ENCODE peak calls at places on chromosomes 12 and 14, in ten cellular contexts. O is psoas muscle; X is Caco-2; D is mesendoderm; E is sigmoid colon; U is effector memory CD4-positive, alpha-beta T cell; K is brain microvascular endothelial cell; Z is fibroblast of lung; H is left ventricle myocardium inferior; P is GM23338. W is an unnamed sample. For H3K27me3, the result is how much of the 10 kb centered on the place peaks cover.

GRCh38 chr12:16299403-16299802 is 21.9 kb upstream of the SLC15A5 start:
- DNase-seq in O (no peak), X (no peak), D (no peak), E (no peak), U (no peak), K (no peak), Z (peak), H (no peak), P (no peak), W (no peak)

GRCh38 chr14:87156878-87157277 is 836.1 kb downstream of the GALC start:
- DNase-seq in O (no peak), X (no peak), D (peak), E (no peak), U (no peak), K (no peak), Z (no peak), H (no peak), P (peak), W (no peak)

GRCh38 chr14:32224731-32225377 is 21.8 kb upstream of the RNU6-8 start:
- DNase-seq in O (peak), X (peak), D (peak), E (peak), U (no peak), K (peak), Z (peak), H (no peak), P (peak), W (peak)

GRCh38 chr14:96030136-96030760 is 8.9 kb upstream of the C14orf132 start:
- DNase-seq in O (no peak), X (no peak), D (no peak), E (no peak), U (no peak), K (no peak), Z (no peak), H (no peak), P (no peak), W (no peak)

GRCh38 chr12:40011775-40012129 is 94.1 kb downstream of the SLC2A13 start:
- DNase-seq in O (no peak), X (no peak), D (no peak), E (no peak), U (no peak), K (no peak), Z (no peak), H (no peak), P (no peak), W (no peak)

GRCh38 chr14:88476825-88477224 is 78.0 kb downstream of the PTPN21 start:
- DNase-seq in O (no peak), X (no peak), D (no peak), E (no peak), U (no peak), K (no peak), Z (no peak), H (no peak), P (no peak), W (no peak)

GRCh38 chr14:22088614-22089359 is 415.2 kb upstream of the OR4E1 start:
- DNase-seq in O (no peak), X (no peak), D (no peak), E (no peak), U (no peak), K (peak), Z (peak), H (no peak), P (no peak), W (peak)

GRCh38 chr12:48131517-48131916 is 12.4 kb downstream of the PFKM start:
- DNase-seq in O (no peak), X (no peak), D (no peak), E (no peak), U (no peak), K (no peak), Z (no peak), H (no peak), P (no peak), W (no peak)

GRCh38 chr14:77407158-77407557 is 16.2 kb downstream of the NOXRED1 start:
- DNase-seq in O (no peak), X (no peak), D (no peak), E (no peak), U (no peak), K (no peak), Z (peak), H (no peak), P (no peak), W (no peak)

GRCh38 chr12:92775416-92775815 is 72.6 kb downstream of the PLEKHG7 start:
- DNase-seq in O (no peak), X (no peak), D (no peak), E (no peak), U (no peak), K (no peak), Z (no peak), H (no peak), P (no peak), W (no peak)

GRCh38 chr14:90871605-90872233 is 55.5 kb upstream of the TTC7B start:
- DNase-seq in O (no peak), X (no peak), D (no peak), E (no peak), U (no peak), K (no peak), Z (peak), H (no peak), P (no peak), W (peak)

GRCh38 chr14:73059326-73059725 is 992 bp downstream of the RBM25 start:
- DNase-seq in O (no peak), X (no peak), D (no peak), E (no peak), U (no peak), K (no peak), Z (peak), H (no peak), P (no peak), W (peak)

GRCh38 chr14:103706551-103707328 is 8.5 kb downstream of the XRCC3 start:
- DNase-seq in O (peak), X (no peak), D (no peak), E (no peak), U (no peak), K (no peak), Z (no peak), H (no peak), P (no peak), W (no peak)

GRCh38 chr12:1946311-1946710 is 27.9 kb upstream of the CACNA2D4 start:
- DNase-seq in O (no peak), X (no peak), D (no peak), E (no peak), U (no peak), K (no peak), Z (peak), H (no peak), P (no peak), W (no peak)

GRCh38 chr12:124655317-124656213 is 88.2 kb upstream of the NCOR2 start:
- DNase-seq in O (peak), X (no peak), D (peak), E (peak), U (no peak), K (peak), Z (peak), H (peak), P (peak), W (peak)

GRCh38 chr12:104520242-104520900 is 63.6 kb downstream of the CHST11 start:
- DNase-seq in O (no peak), X (no peak), D (peak), E (no peak), U (no peak), K (no peak), Z (no peak), H (no peak), P (no peak), W (no peak)

GRCh38 chr12:57759360-57759980 is 4.6 kb downstream of the MARCHF9 start:
- DNase-seq in O (no peak), X (no peak), D (peak), E (no peak), U (no peak), K (no peak), Z (peak), H (no peak), P (peak), W (peak)

GRCh38 chr12:42482086-42482819 is 107.3 kb downstream of the PRICKLE1 start:
- DNase-seq in O (peak), X (no peak), D (no peak), E (peak), U (no peak), K (peak), Z (peak), H (peak), P (no peak), W (peak)
- H3K27me3 ChIP-seq in O (under half), X (under half), D (under half), E (under half), U (under half), K (under half), Z (under half), H (under half), P (under half), W (under half)

GRCh38 chr12:113065126-113066007 is 8.8 kb downstream of the DTX1 start:
- DNase-seq in O (peak), X (no peak), D (peak), E (no peak), U (no peak), K (no peak), Z (no peak), H (no peak), P (peak), W (no peak)

GRCh38 chr12:113062502-113063395 is 6.2 kb downstream of the DTX1 start:
- DNase-seq in O (no peak), X (no peak), D (no peak), E (no peak), U (no peak), K (no peak), Z (no peak), H (no peak), P (no peak), W (no peak)

GRCh38 chr12:113063396-113064350 is 7.1 kb downstream of the DTX1 start:
- DNase-seq in O (no peak), X (no peak), D (no peak), E (no peak), U (no peak), K (no peak), Z (no peak), H (no peak), P (no peak), W (no peak)

GRCh38 chr12:113066806-113067400 is 10.4 kb downstream of the DTX1 start:
- DNase-seq in O (no peak), X (no peak), D (no peak), E (no peak), U (no peak), K (no peak), Z (no peak), H (no peak), P (no peak), W (no peak)

GRCh38 chr12:113064395-113065125 is 8.0 kb downstream of the DTX1 start:
- DNase-seq in O (no peak), X (no peak), D (no peak), E (no peak), U (no peak), K (no peak), Z (no peak), H (no peak), P (no peak), W (no peak)
- H3K4me3 ChIP-seq in O (no peak), X (no peak), D (no peak), E (no peak), U (no peak), K (no peak), Z (no peak), H (no peak), P (peak), W (no peak)

DNA sequence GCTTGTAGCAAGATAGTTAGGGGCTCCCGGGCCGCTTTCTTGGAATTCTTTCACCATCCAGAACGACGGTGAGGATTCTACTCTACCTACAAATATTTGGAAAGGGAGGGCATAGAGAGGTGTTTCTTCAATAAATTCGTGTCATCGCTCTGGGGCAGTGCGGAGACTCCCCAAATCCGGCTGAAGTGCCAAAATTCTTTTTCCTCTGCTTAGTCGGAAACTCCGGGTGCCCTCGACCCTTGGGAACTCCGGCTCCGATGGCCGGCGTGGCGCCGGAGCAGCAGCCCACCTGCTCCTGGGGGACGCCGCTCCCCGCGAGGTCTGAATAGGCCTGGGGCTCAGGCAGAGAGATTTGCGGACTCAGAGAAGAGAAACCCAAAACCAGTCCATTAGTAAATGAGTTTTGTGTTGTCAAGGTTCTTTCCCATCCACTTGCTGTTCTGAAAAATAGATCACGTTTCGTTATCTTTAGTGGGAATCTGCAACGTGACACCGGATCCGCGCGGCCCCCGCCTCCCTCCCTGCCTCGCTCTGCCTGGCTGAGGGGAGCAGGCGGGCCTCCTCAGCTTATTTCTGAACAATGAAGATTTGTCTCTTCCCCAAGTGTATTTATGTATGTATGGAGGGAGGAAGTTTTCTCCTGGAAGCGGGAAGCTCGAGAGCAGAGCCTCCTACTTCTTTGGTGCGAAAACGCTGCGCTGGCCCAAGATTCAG is 3.6 kb upstream of the SIX1 start:
- DNase-seq in O (no peak), X (no peak), D (no peak), E (no peak), U (no peak), K (no peak), Z (no peak), H (no peak), P (peak), W (no peak)
- H3K27me3 ChIP-seq in O (under half), X (under half), D (half or more), E (half or more), U (half or more), K (under half), Z (half or more), H (half or more), P (half or more), W (under half)

DNA sequence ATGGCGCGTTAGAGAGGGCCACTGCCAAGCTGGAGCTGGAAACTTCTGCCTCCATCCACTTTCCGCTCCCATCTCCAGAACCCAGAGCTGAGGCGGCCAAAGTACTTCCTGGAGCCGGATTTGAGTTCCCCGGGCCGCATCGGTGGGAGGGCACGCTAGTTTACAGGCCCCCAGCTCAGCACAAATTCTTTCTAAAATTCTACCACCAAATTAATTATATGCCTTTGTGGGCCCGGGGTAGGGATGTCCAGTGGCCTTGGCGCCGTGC is 3.7 kb downstream of the RFX4 start:
- DNase-seq in O (no peak), X (no peak), D (peak), E (no peak), U (no peak), K (no peak), Z (no peak), H (no peak), P (peak), W (no peak)
- H3K4me3 ChIP-seq in O (peak), X (no peak), D (no peak), E (no peak), U (no peak), K (no peak), Z (no peak), H (peak), P (peak), W (no peak)

DNA sequence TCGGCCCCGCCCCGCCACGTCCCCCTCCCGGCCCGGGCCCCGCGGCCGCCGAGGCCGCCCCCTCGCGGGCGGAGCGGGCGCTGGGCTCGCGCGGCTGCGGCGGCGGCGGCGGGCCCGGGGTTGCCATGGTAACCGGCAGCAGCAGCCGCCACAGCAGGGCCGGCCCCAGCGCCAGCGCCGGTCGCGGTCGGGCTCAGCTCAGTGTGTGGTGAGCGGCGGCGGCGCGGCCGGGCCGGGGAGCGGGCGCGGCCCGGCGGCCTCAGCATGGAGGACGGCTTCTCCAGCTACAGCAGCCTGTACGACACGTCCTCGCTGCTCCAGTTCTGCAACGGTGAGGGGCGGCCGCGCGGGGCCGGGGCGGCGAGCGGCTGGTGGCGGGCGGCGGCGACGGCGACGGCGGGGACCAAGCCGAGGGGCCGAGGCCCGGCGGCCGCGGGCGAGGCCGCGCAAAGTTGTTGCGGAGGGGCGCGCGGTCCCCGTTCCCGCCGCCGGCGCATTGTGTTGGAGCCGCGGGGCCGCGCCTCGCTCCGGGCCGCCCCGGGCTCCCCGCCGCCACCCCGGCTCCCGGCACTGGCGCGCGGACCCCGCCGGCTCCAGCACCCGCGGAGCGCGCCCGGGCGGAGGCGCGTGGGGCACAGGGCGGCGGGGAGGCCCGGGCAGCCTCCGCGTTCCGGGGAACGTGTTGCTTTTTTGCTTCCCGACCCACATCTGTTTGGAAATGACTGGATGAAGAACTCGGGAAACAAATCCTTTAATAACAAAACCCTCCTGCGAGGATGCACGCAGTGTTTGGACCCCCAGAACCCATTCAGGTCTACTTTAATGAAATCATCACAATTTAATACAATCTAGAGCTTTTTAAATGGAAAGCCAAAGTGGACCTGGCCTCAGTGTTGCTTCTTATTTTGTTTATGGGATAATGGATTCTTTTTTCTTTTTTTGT is at the start of gene EML1:
- DNase-seq in O (peak), X (peak), D (peak), E (peak), U (peak), K (peak), Z (peak), H (peak), P (peak), W (peak)
- H3K27me3 ChIP-seq in O (under half), X (under half), D (under half), E (under half), U (under half), K (under half), Z (under half), H (under half), P (under half), W (under half)

GRCh38 chr12:22437031-22437806 is 102.7 kb upstream of the ST8SIA1 start:
- DNase-seq in O (no peak), X (peak), D (peak), E (no peak), U (no peak), K (no peak), Z (peak), H (no peak), P (peak), W (peak)

GRCh38 chr12:22435583-22435982 is 101.1 kb upstream of the ST8SIA1 start:
- DNase-seq in O (no peak), X (no peak), D (no peak), E (no peak), U (no peak), K (no peak), Z (no peak), H (no peak), P (no peak), W (no peak)

GRCh38 chr12:22431693-22432251 is 97.3 kb upstream of the ST8SIA1 start:
- DNase-seq in O (no peak), X (no peak), D (no peak), E (no peak), U (no peak), K (no peak), Z (no peak), H (no peak), P (no peak), W (no peak)
- H3K4me3 ChIP-seq in O (no peak), X (no peak), D (no peak), E (no peak), U (no peak), K (no peak), Z (no peak), H (no peak), P (no peak), W (no peak)

GRCh38 chr12:4701383-4701782 is 18.8 kb upstream of the GALNT8 start:
- DNase-seq in O (peak), X (no peak), D (no peak), E (peak), U (no peak), K (no peak), Z (peak), H (peak), P (no peak), W (no peak)
- H3K27me3 ChIP-seq in O (under half), X (under half), D (under half), E (under half), U (under half), K (under half), Z (under half), H (under half), P (under half), W (under half)

GRCh38 chr12:98229539-98229921 is 285.9 kb upstream of the TMPO start:
- DNase-seq in O (no peak), X (no peak), D (no peak), E (no peak), U (no peak), K (no peak), Z (no peak), H (no peak), P (no peak), W (no peak)
- H3K4me3 ChIP-seq in O (no peak), X (no peak), D (no peak), E (no peak), U (no peak), K (no peak), Z (no peak), H (no peak), P (no peak), W (no peak)

DNA sequence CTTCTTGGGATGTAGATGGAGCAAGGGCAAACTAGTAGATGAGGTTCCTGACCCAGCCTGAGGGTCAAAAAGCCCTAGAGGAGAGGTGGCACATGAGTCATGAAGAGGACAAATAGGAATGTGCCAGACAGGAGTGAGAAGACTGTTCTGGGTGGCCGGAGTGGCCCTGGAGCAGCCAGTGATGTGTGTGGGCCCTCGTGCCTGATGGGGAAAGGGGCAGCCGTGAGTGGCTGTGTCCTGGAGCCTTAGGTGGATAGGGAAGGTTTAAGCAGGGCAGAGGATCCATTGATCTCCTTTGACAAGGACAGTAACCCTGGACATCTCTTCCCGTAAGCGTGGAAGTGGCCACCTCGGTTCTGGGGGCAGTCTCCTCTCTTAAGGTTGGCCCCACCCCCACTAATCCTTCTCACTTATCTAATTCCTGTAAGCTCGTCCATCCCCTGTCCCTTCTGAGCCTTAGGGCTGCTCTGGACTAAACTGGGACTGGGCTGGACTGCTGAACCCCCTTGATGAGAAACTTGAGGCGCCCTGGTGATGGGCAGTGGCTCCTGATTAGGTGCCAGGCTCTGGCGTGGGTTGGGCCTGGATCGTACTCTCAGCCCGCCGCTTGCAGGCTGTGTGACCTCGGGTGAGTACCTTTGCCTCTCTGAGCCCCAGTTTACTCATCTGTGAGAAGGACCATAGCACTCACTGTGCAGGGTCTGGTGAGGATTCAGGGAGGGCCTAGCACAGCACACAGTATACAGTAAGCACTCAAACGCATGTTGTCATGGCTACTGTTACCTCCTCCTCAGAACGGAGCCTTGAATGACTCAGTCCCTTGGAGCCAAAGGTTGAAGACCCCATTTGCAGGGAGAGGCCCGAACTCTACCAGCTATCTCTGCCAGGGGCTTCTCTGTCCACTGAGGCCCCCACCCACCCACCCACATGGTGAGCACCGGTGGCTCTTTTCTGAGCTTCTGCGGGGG is 4.0 kb downstream of the FAM222A start:
- DNase-seq in O (no peak), X (no peak), D (peak), E (no peak), U (no peak), K (no peak), Z (no peak), H (no peak), P (no peak), W (no peak)
- H3K27me3 ChIP-seq in O (under half), X (under half), D (under half), E (under half), U (under half), K (under half), Z (under half), H (under half), P (under half), W (under half)

GRCh38 chr12:14418526-14418925 is 53.0 kb downstream of the ATF7IP start:
- DNase-seq in O (no peak), X (no peak), D (no peak), E (no peak), U (no peak), K (no peak), Z (peak), H (no peak), P (no peak), W (peak)
- H3K4me3 ChIP-seq in O (peak), X (no peak), D (no peak), E (no peak), U (peak), K (no peak), Z (peak), H (peak), P (peak), W (peak)